ENCODE peak calls at places on chromosomes 12 and 14, in six cellular contexts. U is amniotic stem cell, E is astrocyte of the spinal cord, L is left ventricle myocardium inferior, P is globus pallidus, S is brain microvascular endothelial cell. C is an unnamed sample.

GRCh38 chr14:96795443-96795842 is 1.7 kb upstream of the VRK1 start:
- DNase-seq in U (no peak), E (no peak), L (no peak), P (no peak), S (no peak), C (no peak)

GRCh38 chr14:102580552-102581110 is 11.8 kb upstream of the RCOR1 start:
- DNase-seq in U (no peak), E (no peak), L (no peak), P (no peak), S (no peak), C (no peak)

GRCh38 chr12:32083489-32083888 is 23.2 kb upstream of the BICD1 start:
- DNase-seq in U (peak; percentile 41), E (peak; percentile 73), L (no peak), P (no peak), S (peak; percentile 71), C (no peak)

GRCh38 chr12:102484017-102484731 is 3.8 kb upstream of the IGF1 start:
- DNase-seq in U (no peak), E (peak; percentile 58), L (peak; percentile 38), P (peak; percentile 50), S (peak; percentile 47), C (peak; percentile 66)

GRCh38 chr12:92721130-92721529 is 18.3 kb downstream of the PLEKHG7 start:
- DNase-seq in U (no peak), E (peak; percentile 10), L (no peak), P (no peak), S (peak; percentile 65), C (no peak)

GRCh38 chr14:59116984-59117415 is 71.5 kb upstream of the DAAM1 start:
- DNase-seq in U (no peak), E (no peak), L (no peak), P (no peak), S (no peak), C (no peak)

GRCh38 chr12:121060149-121061001 is 21.3 kb upstream of the OASL start:
- DNase-seq in U (peak; percentile 9), E (peak; percentile 41), L (no peak), P (no peak), S (peak; percentile 24), C (peak; percentile 64)

GRCh38 chr12:69059465-69060457 is 126.8 kb upstream of the CPM start:
- DNase-seq in U (peak; percentile 54), E (peak; percentile 87), L (no peak), P (no peak), S (peak; percentile 85), C (no peak)

GRCh38 chr12:131990066-131990979 is 40.6 kb downstream of the EP400 start:
- DNase-seq in U (no peak), E (peak; percentile 69), L (no peak), P (no peak), S (peak; percentile 45), C (no peak)

GRCh38 chr14:61533513-61534255 is 161.6 kb upstream of the HIF1A start:
- DNase-seq in U (no peak), E (no peak), L (no peak), P (no peak), S (no peak), C (no peak)

GRCh38 chr14:34113051-34113511 is 162.2 kb upstream of the EGLN3 start:
- DNase-seq in U (peak; percentile 37), E (peak; percentile 3), L (no peak), P (no peak), S (peak; percentile 9), C (no peak)

GRCh38 chr12:88546851-88547250 is 33.4 kb downstream of the KITLG start:
- DNase-seq in U (no peak), E (peak; percentile 40), L (no peak), P (no peak), S (no peak), C (no peak)

GRCh38 chr14:55057919-55058318 is 6.5 kb downstream of the MAPK1IP1L start:
- DNase-seq in U (no peak), E (no peak), L (no peak), P (no peak), S (no peak), C (no peak)

C was measured in pons.